ENCODE peak calls at places on chromosomes 7 and 10, in seven cellular contexts. P, F, J, L, O, I and H are unnamed samples. For H3K9me3, the result is how much of the 10 kb centered on the place peaks cover.

GRCh38 chr10:28551086-28551485 is 18.2 kb downstream of the WAC start:
- DNase-seq in P (no peak), F (no peak), J (peak), L (no peak), O (no peak), I (no peak), H (no peak)

GRCh38 chr7:118153551-118154177 is 30.3 kb upstream of the LSM8 start:
- DNase-seq in P (no peak), F (no peak), J (peak), L (no peak), O (no peak), I (peak), H (peak)

GRCh38 chr7:137935849-137936508 is 65.9 kb downstream of the CREB3L2 start:
- DNase-seq in P (no peak), F (no peak), J (no peak), L (no peak), O (no peak), I (no peak), H (no peak)

GRCh38 chr10:51170518-51171245 is 96.4 kb downstream of the PRKG1 start:
- DNase-seq in P (no peak), F (no peak), J (no peak), L (no peak), O (no peak), I (no peak), H (no peak)

GRCh38 chr10:15045380-15045779 is 1.6 kb downstream of the OLAH start:
- DNase-seq in P (no peak), F (no peak), J (no peak), L (no peak), O (no peak), I (no peak), H (no peak)

GRCh38 chr7:46660402-46660801 is 739.3 kb upstream of the IGFBP3 start:
- DNase-seq in P (no peak), F (no peak), J (no peak), L (no peak), O (no peak), I (no peak), H (no peak)

GRCh38 chr7:158446706-158447105 is 140.9 kb downstream of the PTPRN2 start:
- DNase-seq in P (no peak), F (no peak), J (no peak), L (no peak), O (no peak), I (no peak), H (no peak)

GRCh38 chr7:7662527-7662926 is 22.0 kb downstream of the UMAD1 start:
- DNase-seq in P (no peak), F (no peak), J (peak), L (no peak), O (no peak), I (no peak), H (no peak)

GRCh38 chr10:124171561-124171960 is 78.2 kb upstream of the CHST15 start:
- DNase-seq in P (no peak), F (no peak), J (no peak), L (no peak), O (no peak), I (no peak), H (no peak)

GRCh38 chr7:143416565-143417149 is 8.0 kb upstream of the EPHA1 start:
- DNase-seq in P (no peak), F (no peak), J (peak), L (no peak), O (no peak), I (peak), H (no peak)

GRCh38 chr7:36781011-36781738 is 56.9 kb upstream of the AOAH start:
- DNase-seq in P (no peak), F (no peak), J (no peak), L (no peak), O (no peak), I (peak), H (no peak)

GRCh38 chr7:43535810-43536585 is 46.9 kb upstream of the STK17A start:
- DNase-seq in P (no peak), F (no peak), J (no peak), L (no peak), O (no peak), I (no peak), H (no peak)

GRCh38 chr7:154633641-154634040 is 369.3 kb downstream of the PAXIP1 start:
- DNase-seq in P (no peak), F (no peak), J (no peak), L (no peak), O (no peak), I (no peak), H (no peak)

GRCh38 chr10:121332829-121333765 is 265.1 kb downstream of the FGFR2 start:
- DNase-seq in P (no peak), F (no peak), J (peak), L (no peak), O (no peak), I (no peak), H (no peak)

GRCh38 chr10:14698487-14699170 is 76.1 kb downstream of the FAM107B start:
- DNase-seq in P (no peak), F (no peak), J (no peak), L (no peak), O (no peak), I (no peak), H (no peak)

GRCh38 chr7:35856175-35856574 is 55.3 kb downstream of the SEPTIN7 start:
- DNase-seq in P (no peak), F (no peak), J (no peak), L (no peak), O (no peak), I (no peak), H (no peak)

GRCh38 chr10:85868627-85869499 is 497.7 kb downstream of the GRID1 start:
- DNase-seq in P (no peak), F (no peak), J (no peak), L (no peak), O (no peak), I (no peak), H (no peak)

GRCh38 chr10:90430186-90430585 is 427.7 kb downstream of the HTR7 start:
- DNase-seq in P (no peak), F (no peak), J (no peak), L (no peak), O (no peak), I (no peak), H (no peak)

GRCh38 chr7:39446546-39446945 is 119.7 kb upstream of the YAE1 start:
- DNase-seq in P (no peak), F (no peak), J (no peak), L (no peak), O (no peak), I (no peak), H (no peak)

GRCh38 chr10:124450010-124450782 is at the start of gene NKX1-2:
- DNase-seq in P (no peak), F (no peak), J (peak), L (no peak), O (no peak), I (no peak), H (no peak)

GRCh38 chr10:90930971-90931841 is 10.3 kb upstream of the ANKRD1 start:
- DNase-seq in P (peak), F (no peak), J (peak), L (no peak), O (no peak), I (no peak), H (no peak)

GRCh38 chr7:99072126-99072525 is 71.8 kb downstream of the SMURF1 start:
- DNase-seq in P (no peak), F (no peak), J (no peak), L (no peak), O (no peak), I (no peak), H (no peak)

GRCh38 chr7:5479133-5479745 is 55.6 kb upstream of the TNRC18 start:
- DNase-seq in P (no peak), F (no peak), J (no peak), L (no peak), O (no peak), I (no peak), H (no peak)

GRCh38 chr10:78852856-78853255 is 215.9 kb upstream of the ZMIZ1 start:
- DNase-seq in P (no peak), F (no peak), J (peak), L (no peak), O (no peak), I (no peak), H (no peak)

GRCh38 chr7:151068069-151068773 is 8.8 kb downstream of the SLC4A2 start:
- DNase-seq in P (no peak), F (no peak), J (no peak), L (no peak), O (no peak), I (no peak), H (no peak)

GRCh38 chr7:17546206-17546998 is 247.9 kb downstream of the AHR start:
- DNase-seq in P (no peak), F (no peak), J (no peak), L (no peak), O (no peak), I (no peak), H (no peak)

GRCh38 chr7:99194301-99194700 is 13.6 kb downstream of the KPNA7 start:
- DNase-seq in P (no peak), F (no peak), J (no peak), L (no peak), O (no peak), I (no peak), H (no peak)

GRCh38 chr7:417625-417889 is 102.1 kb downstream of the PDGFA start:
- DNase-seq in P (no peak), F (no peak), J (no peak), L (no peak), O (no peak), I (no peak), H (no peak)
- H3K9me3 ChIP-seq in P (under half), F (under half), J (under half), L (under half), O (under half), I (under half), H (under half)

GRCh38 chr10:5665380-5666323 is 743 bp downstream of the ASB13 start:
- DNase-seq in P (peak), F (peak), J (no peak), L (no peak), O (peak), I (no peak), H (no peak)

GRCh38 chr10:5666324-5667220 is at the start of gene ASB13:
- DNase-seq in P (peak), F (peak), J (peak), L (peak), O (peak), I (no peak), H (no peak)

GRCh38 chr10:5670662-5671375 is 4.4 kb upstream of the ASB13 start:
- DNase-seq in P (no peak), F (no peak), J (no peak), L (no peak), O (no peak), I (no peak), H (no peak)

GRCh38 chr10:5668429-5668828 is 2.0 kb upstream of the ASB13 start:
- DNase-seq in P (no peak), F (no peak), J (no peak), L (no peak), O (no peak), I (no peak), H (no peak)

DNA sequence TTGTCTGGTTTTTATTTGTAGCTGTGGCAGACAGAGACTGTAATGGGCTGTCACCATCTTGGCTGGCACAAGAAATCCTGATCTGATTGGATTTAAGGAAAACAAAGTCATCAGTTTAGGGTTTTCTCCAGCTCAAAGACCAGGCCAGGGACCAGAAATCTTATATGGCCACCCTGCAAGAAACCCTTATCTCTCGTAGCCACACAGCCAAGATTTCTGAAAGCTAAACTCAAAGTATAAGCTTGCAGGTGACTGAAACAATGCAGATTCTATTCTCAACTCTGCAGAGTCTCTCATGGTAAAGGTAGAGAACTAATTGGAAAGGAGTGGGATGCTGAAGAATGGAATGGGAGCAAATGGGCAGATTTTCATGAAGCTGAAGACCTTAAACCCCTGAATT is 3.2 kb upstream of the ASB13 start:
- DNase-seq in P (no peak), F (no peak), J (no peak), L (no peak), O (no peak), I (no peak), H (no peak)
- H3K9me3 ChIP-seq in P (under half), F (under half), J (under half), L (under half), O (under half), I (under half), H (under half)

GRCh38 chr7:4168556-4168955 is 513.5 kb upstream of the FOXK1 start:
- DNase-seq in P (no peak), F (no peak), J (no peak), L (no peak), O (no peak), I (no peak), H (no peak)

GRCh38 chr7:4166807-4167206 is 515.3 kb upstream of the FOXK1 start:
- DNase-seq in P (no peak), F (no peak), J (no peak), L (no peak), O (no peak), I (no peak), H (no peak)

GRCh38 chr7:4166340-4166739 is 515.8 kb upstream of the FOXK1 start:
- DNase-seq in P (no peak), F (no peak), J (no peak), L (no peak), O (no peak), I (no peak), H (no peak)

GRCh38 chr7:4168041-4168440 is 514.1 kb upstream of the FOXK1 start:
- DNase-seq in P (no peak), F (no peak), J (no peak), L (no peak), O (no peak), I (no peak), H (no peak)

GRCh38 chr7:4167385-4167910 is 514.6 kb upstream of the FOXK1 start:
- DNase-seq in P (no peak), F (no peak), J (no peak), L (no peak), O (no peak), I (no peak), H (no peak)
- H3K9me3 ChIP-seq in P (under half), F (under half), J (under half), L (under half), O (under half), I (under half), H (under half)

GRCh38 chr7:19464751-19465150 is 244.1 kb downstream of the POLR1F start:
- DNase-seq in P (no peak), F (no peak), J (no peak), L (no peak), O (no peak), I (no peak), H (no peak)
- H3K9me3 ChIP-seq in P (under half), F (under half), J (under half), L (under half), O (under half), I (under half), H (under half)

DNA sequence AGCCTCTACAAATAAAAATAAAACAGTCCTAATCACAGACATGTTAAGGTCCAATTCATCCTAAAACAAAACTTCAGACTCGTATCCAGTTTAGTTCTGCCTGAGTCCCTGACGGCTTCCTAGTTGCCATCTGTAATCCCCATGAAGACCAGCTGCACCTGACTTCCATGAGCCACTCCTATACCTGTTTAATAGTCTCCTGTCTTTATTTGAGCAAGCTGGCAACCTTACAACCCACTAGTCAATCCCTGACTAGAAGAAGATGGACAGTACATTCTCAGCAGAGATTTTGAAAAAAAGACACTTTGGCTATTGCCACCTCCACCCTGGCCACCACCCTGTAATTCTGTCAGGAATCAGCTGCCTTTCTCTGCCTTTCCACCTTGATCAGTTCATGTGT is 197.7 kb downstream of the HIBADH start:
- DNase-seq in P (no peak), F (no peak), J (no peak), L (no peak), O (no peak), I (no peak), H (no peak)
- H3K9me3 ChIP-seq in P (under half), F (under half), J (under half), L (under half), O (under half), I (under half), H (under half)